ENCODE peak calls at places on chromosomes 2 and 18, in four cellular contexts. H is GOT3, I is AML-193, A is NCI-H524. K is an unnamed sample.

GRCh38 chr2:8799004-8799403 is 38.4 kb downstream of the KIDINS220 start:
- DNase-seq in H (no peak), I (no peak), A (no peak), K (no peak)

GRCh38 chr2:127053731-127054603 is 53.0 kb downstream of the BIN1 start:
- DNase-seq in H (no peak), I (no peak), A (no peak), K (no peak)

GRCh38 chr2:71492112-71492511 is 38.8 kb downstream of the DYSF start:
- DNase-seq in H (no peak), I (no peak), A (no peak), K (no peak)

GRCh38 chr2:102147935-102148334 is 5.4 kb downstream of the IL1R1 start:
- DNase-seq in H (no peak), I (no peak), A (no peak), K (no peak)

GRCh38 chr18:58315041-58315440 is 271.0 kb downstream of the NEDD4L start:
- DNase-seq in H (no peak), I (no peak), A (no peak), K (no peak)

GRCh38 chr18:78082776-78083175 is 833.1 kb downstream of the GALR1 start:
- DNase-seq in H (no peak), I (no peak), A (peak; percentile 33), K (no peak)

GRCh38 chr2:171237754-171238505 is 77.2 kb upstream of the TLK1 start:
- DNase-seq in H (no peak), I (peak; percentile 78), A (no peak), K (no peak)

GRCh38 chr2:24643051-24643450 is 150.1 kb downstream of the PTRHD1 start:
- DNase-seq in H (no peak), I (no peak), A (no peak), K (no peak)

GRCh38 chr2:17879137-17879912 is 858 bp downstream of the KCNS3 start:
- DNase-seq in H (no peak), I (no peak), A (peak; percentile 92), K (peak; percentile 78)

GRCh38 chr2:128503358-128504241 is 184.9 kb upstream of the HS6ST1 start:
- DNase-seq in H (no peak), I (no peak), A (no peak), K (no peak)

GRCh38 chr18:55588001-55588875 is at the start of gene TCF4:
- DNase-seq in H (no peak), I (peak; percentile 30), A (peak; percentile 74), K (no peak)

GRCh38 chr2:53969285-53970094 is 1.3 kb downstream of the PSME4 start:
- DNase-seq in H (no peak), I (peak; percentile 38), A (peak; percentile 30), K (peak; percentile 16)

GRCh38 chr2:223735659-223736244 is 101.6 kb downstream of the AP1S3 start:
- DNase-seq in H (no peak), I (no peak), A (no peak), K (no peak)

GRCh38 chr18:6441201-6441600 is 26.5 kb upstream of the L3MBTL4 start:
- DNase-seq in H (no peak), I (no peak), A (no peak), K (no peak)

GRCh38 chr2:216404010-216404618 is 8.2 kb upstream of the SMARCAL1 start:
- DNase-seq in H (peak; percentile 4), I (peak; percentile 24), A (peak; percentile 29), K (no peak)

GRCh38 chr18:58716046-58716766 is 44.9 kb downstream of the MALT1 start:
- DNase-seq in H (no peak), I (no peak), A (no peak), K (no peak)

GRCh38 chr2:130899306-130899705 is 62.6 kb downstream of the ARHGEF4 start:
- DNase-seq in H (no peak), I (no peak), A (no peak), K (no peak)

GRCh38 chr18:48639772-48640432 is 101.1 kb downstream of the CTIF start:
- DNase-seq in H (no peak), I (no peak), A (no peak), K (no peak)

GRCh38 chr2:176131617-176132396 is 2.3 kb downstream of the HOXD8 start:
- DNase-seq in H (no peak), I (no peak), A (no peak), K (no peak)

GRCh38 chr2:10864888-10865551 is 46.7 kb upstream of the KCNF1 start:
- DNase-seq in H (no peak), I (no peak), A (no peak), K (no peak)